ENCODE peak calls at places on chromosomes 5 and 9, in ten cellular contexts. Z is NCI-H1092 treated with DMSO at 0.1 percent for 48 hours; R is NCI-H1694; X is SK-MEL-5; J is T47D; U is tibial artery; C is nephron progenitor cell; I is activated T-helper 1 cell treated with anti-CD3 and anti-CD28 coated beads, Interleukin-2, amount 50 U/mL, for 16 hours; W is BJ; Q is stimulated activated CD4-positive, alpha-beta T cell treated with anti-CD3 and anti-CD28 coated beads, TNF-alpha, amount 100 ng/mL, for 24 hours. F is an unnamed sample.

GRCh38 chr5:159469496-159470370 is 139.4 kb upstream of the IL12B start:
- DNase-seq in R (no peak), U (no peak), X (no peak), J (no peak), Q (no peak), C (no peak), Z (no peak), I (no peak), W (no peak), F (no peak)

GRCh38 chr9:22044583-22044982 is 35.5 kb upstream of the CDKN2B start:
- DNase-seq in Q (no peak), R (no peak), W (peak; percentile 37), I (no peak), J (no peak), U (no peak), C (no peak), Z (no peak), X (no peak), F (peak; percentile 52)

GRCh38 chr9:5949103-5949699 is 58.5 kb downstream of the MLANA start:
- DNase-seq in J (no peak), X (peak; percentile 50), Z (no peak), W (no peak), I (no peak), Q (no peak), C (no peak), R (no peak), U (no peak), F (no peak)

GRCh38 chr5:38796000-38796738 is 49.6 kb upstream of the OSMR start:
- DNase-seq in I (no peak), W (no peak), X (no peak), J (no peak), Z (no peak), C (no peak), U (peak; percentile 87), Q (no peak), R (no peak), F (no peak)

GRCh38 chr5:176542135-176542595 is 5.0 kb upstream of the RNF44 start:
- DNase-seq in U (no peak), R (no peak), W (no peak), Z (no peak), X (no peak), C (peak; percentile 36), I (peak; percentile 45), J (no peak), Q (peak; percentile 72), F (no peak)

GRCh38 chr5:56155992-56156584 is 77.0 kb downstream of the ANKRD55 start:
- DNase-seq in Z (no peak), C (no peak), W (no peak), J (no peak), I (no peak), Q (no peak), X (no peak), R (no peak), U (peak; percentile 56), F (no peak)

GRCh38 chr5:169004551-169004950 is 296.4 kb downstream of the SLIT3 start:
- DNase-seq in Q (no peak), J (no peak), Z (no peak), I (no peak), U (no peak), C (no peak), X (no peak), R (no peak), W (no peak), F (no peak)

GRCh38 chr5:98940586-98940985 is 11.8 kb upstream of the CHD1 start:
- DNase-seq in Q (no peak), X (peak; percentile 51), R (no peak), J (no peak), W (no peak), C (no peak), I (no peak), U (no peak), Z (no peak), F (no peak)

GRCh38 chr9:137459601-137460362 is 648 bp upstream of the NSMF start:
- DNase-seq in Q (no peak), W (no peak), R (no peak), C (no peak), X (no peak), J (no peak), Z (no peak), U (peak; percentile 33), I (no peak), F (no peak)

GRCh38 chr5:149294872-149295829 is 23.5 kb downstream of the AFAP1L1 start:
- DNase-seq in Z (no peak), Q (no peak), C (no peak), R (no peak), W (no peak), J (no peak), U (no peak), X (no peak), I (no peak), F (no peak)

GRCh38 chr5:135705230-135705631 is 126.4 kb upstream of the CXCL14 start:
- DNase-seq in Q (no peak), C (no peak), U (no peak), Z (no peak), R (no peak), X (no peak), I (no peak), W (no peak), J (no peak), F (no peak)

GRCh38 chr5:177094224-177095087 is 7.7 kb downstream of the FGFR4 start:
- DNase-seq in Z (no peak), W (no peak), C (no peak), Q (no peak), R (no peak), I (no peak), X (no peak), J (peak; percentile 41), U (no peak), F (no peak)

GRCh38 chr5:124996023-124996763 is 249.8 kb upstream of the ZNF608 start:
- DNase-seq in I (no peak), J (peak; percentile 50), R (no peak), U (no peak), C (no peak), Z (no peak), Q (no peak), W (no peak), X (no peak), F (no peak)

GRCh38 chr5:82330921-82331320 is 52.8 kb upstream of the RPS23 start:
- DNase-seq in X (no peak), C (no peak), R (no peak), J (no peak), I (no peak), W (no peak), Z (no peak), U (no peak), Q (no peak), F (no peak)

GRCh38 chr5:83044941-83045340 is 32.3 kb downstream of the TMEM167A start:
- DNase-seq in J (no peak), U (no peak), X (no peak), Z (no peak), Q (no peak), W (no peak), I (no peak), R (no peak), C (no peak), F (no peak)

GRCh38 chr9:88514247-88514646 is 20.7 kb upstream of the NXNL2 start:
- DNase-seq in U (no peak), J (no peak), Q (no peak), Z (no peak), I (no peak), W (no peak), R (no peak), X (no peak), C (no peak), F (no peak)

GRCh38 chr9:74555625-74556024 is 58.5 kb downstream of the RORB start:
- DNase-seq in X (no peak), I (no peak), C (no peak), J (no peak), W (no peak), R (no peak), Q (no peak), U (no peak), Z (no peak), F (no peak)

GRCh38 chr5:172749881-172750608 is 20.9 kb downstream of the DUSP1 start:
- DNase-seq in Z (no peak), X (no peak), C (no peak), W (no peak), I (no peak), U (no peak), R (no peak), Q (no peak), J (no peak), F (no peak)

GRCh38 chr9:20508242-20508641 is 114.1 kb downstream of the MLLT3 start:
- DNase-seq in R (no peak), Q (no peak), W (no peak), J (peak; percentile 46), Z (no peak), U (no peak), C (no peak), I (no peak), X (no peak), F (no peak)

GRCh38 chr9:13431137-13431536 is 151.6 kb upstream of the MPDZ start:
- DNase-seq in I (no peak), W (no peak), X (no peak), R (peak; percentile 51), J (no peak), C (peak; percentile 19), Z (no peak), Q (no peak), U (no peak), F (no peak)

GRCh38 chr9:85487872-85488271 is 253.9 kb downstream of the AGTPBP1 start:
- DNase-seq in Q (no peak), I (no peak), R (no peak), U (no peak), J (no peak), C (no peak), Z (no peak), W (no peak), X (no peak), F (no peak)

GRCh38 chr9:87249029-87249428 is 248.6 kb upstream of the DAPK1 start:
- DNase-seq in Q (no peak), R (no peak), C (no peak), I (no peak), Z (no peak), X (no peak), J (no peak), U (no peak), W (no peak), F (no peak)

GRCh38 chr5:20972419-20972925 is 984.5 kb upstream of the CDH18 start:
- DNase-seq in I (no peak), W (no peak), R (peak; percentile 29), U (no peak), X (peak; percentile 89), C (peak; percentile 6), Z (peak; percentile 44), J (peak; percentile 84), Q (no peak), F (no peak)

F was measured in AG09309.